ENCODE peak calls at places on chromosomes 6 and 20, in nine cellular contexts. F, E, A, T, U, R, L, Y and G are unnamed samples.

GRCh38 chr20:4217349-4217761 is 202.0 kb upstream of the RNF24 start:
- DNase-seq in R (no peak), E (no peak), F (no peak), L (no peak), A (no peak), T (no peak), U (peak), Y (no peak), G (no peak)

GRCh38 chr6:22636450-22636849 is 67.1 kb downstream of the HDGFL1 start:
- DNase-seq in F (no peak), L (no peak), T (no peak), R (no peak), Y (no peak), E (no peak), A (no peak), U (no peak), G (no peak)

GRCh38 chr20:46683939-46684750 is 5.1 kb downstream of the TP53RK start:
- DNase-seq in T (peak), L (no peak), R (peak), F (no peak), U (peak), Y (no peak), A (no peak), E (no peak), G (peak)

GRCh38 chr20:59042151-59042795 is at the start of gene PRELID3B:
- DNase-seq in R (no peak), Y (no peak), A (no peak), F (no peak), L (peak), U (peak), E (no peak), T (no peak), G (no peak)

GRCh38 chr20:35017099-35017835 is 61.6 kb downstream of the MYH7B start:
- DNase-seq in R (no peak), A (no peak), T (no peak), L (no peak), U (no peak), E (no peak), Y (no peak), F (no peak), G (no peak)

GRCh38 chr6:168301648-168302398 is 17.8 kb downstream of the DACT2 start:
- DNase-seq in R (no peak), F (no peak), U (no peak), E (no peak), Y (no peak), T (no peak), L (no peak), A (no peak), G (no peak)

GRCh38 chr6:89252902-89253301 is 35.7 kb upstream of the GABRR1 start:
- DNase-seq in Y (no peak), F (no peak), T (no peak), E (no peak), U (no peak), L (no peak), A (no peak), R (no peak), G (no peak)

GRCh38 chr6:1464796-1465348 is 75.5 kb downstream of the FOXF2 start:
- DNase-seq in R (no peak), Y (no peak), T (no peak), L (no peak), F (no peak), A (no peak), U (no peak), E (no peak), G (no peak)

GRCh38 chr20:400451-401275 is 7.4 kb upstream of the RBCK1 start:
- DNase-seq in R (no peak), L (no peak), Y (no peak), F (no peak), T (no peak), A (no peak), U (no peak), E (no peak), G (no peak)

GRCh38 chr6:7230956-7231713 is 81.9 kb downstream of the SSR1 start:
- DNase-seq in T (no peak), U (no peak), R (no peak), Y (no peak), A (no peak), E (no peak), L (no peak), F (no peak), G (no peak)

GRCh38 chr6:71510856-71511255 is 222.2 kb downstream of the OGFRL1 start:
- DNase-seq in A (no peak), Y (no peak), F (no peak), R (no peak), U (no peak), L (no peak), T (no peak), E (no peak), G (no peak)

GRCh38 chr6:158002951-158003853 is 21.5 kb downstream of the SYNJ2 start:
- DNase-seq in E (no peak), F (no peak), R (peak), U (peak), Y (peak), T (no peak), L (no peak), A (peak), G (peak)

GRCh38 chr6:19898141-19898740 is 61.1 kb downstream of the ID4 start:
- DNase-seq in E (no peak), U (no peak), Y (no peak), T (no peak), R (no peak), A (no peak), L (no peak), F (no peak), G (no peak)

GRCh38 chr6:47047479-47048411 is 5.6 kb upstream of the ADGRF1 start:
- DNase-seq in L (no peak), U (no peak), E (no peak), T (peak), F (no peak), Y (no peak), A (peak), R (peak), G (peak)

GRCh38 chr6:102655823-102656222 is 1262.3 kb downstream of the GRIK2 start:
- DNase-seq in A (no peak), T (no peak), L (no peak), U (no peak), E (no peak), R (no peak), Y (no peak), F (no peak), G (no peak)

GRCh38 chr6:137351890-137352289 is 132.7 kb upstream of the IFNGR1 start:
- DNase-seq in F (no peak), R (no peak), Y (no peak), L (no peak), A (no peak), U (no peak), E (no peak), T (no peak), G (no peak)

GRCh38 chr20:44736170-44737021 is 9.3 kb upstream of the KCNK15 start:
- DNase-seq in A (no peak), E (no peak), U (no peak), R (peak), T (peak), L (no peak), F (no peak), Y (no peak), G (peak)

GRCh38 chr20:59336551-59336950 is 36.1 kb downstream of the EDN3 start:
- DNase-seq in F (no peak), U (no peak), T (no peak), R (no peak), Y (no peak), L (no peak), A (no peak), E (no peak), G (no peak)